ENCODE peak calls at places on chromosomes 2 and 18, in nine cellular contexts. E is activated T-cell treated with anti-CD3 and anti-CD28 coated beads, Interleukin-2, amount 50 U/mL, for 72 hours; G is brain microvascular endothelial cell; Y is stimulated activated naive CD8-positive, alpha-beta T cell treated with anti-CD3 and anti-CD28 coated beads, Interleukin-15, amount 100 ng/mL, for 72 hours; C is CD4-positive, alpha-beta memory T cell; A is Kasumi-1; F is dermis blood vessel endothelial cell; O is Calu3; U is A549. D is an unnamed sample.

GRCh38 chr2:51693640-51694039 is 661.7 kb upstream of the NRXN1 start:
- DNase-seq in E (no peak), G (no peak), Y (no peak), C (no peak), A (no peak), F (no peak), O (no peak), U (no peak), D (no peak)

GRCh38 chr2:22517141-22517540 is 867.8 kb upstream of the KLHL29 start:
- DNase-seq in E (no peak), G (no peak), Y (no peak), C (no peak), A (no peak), F (no peak), O (no peak), U (no peak), D (no peak)

GRCh38 chr2:54531558-54531957 is 75.4 kb downstream of the SPTBN1 start:
- DNase-seq in E (no peak), G (peak), Y (no peak), C (no peak), A (no peak), F (peak), O (peak), U (peak), D (no peak)

GRCh38 chr2:74317696-74318095 is 25.5 kb downstream of the SLC4A5 start:
- DNase-seq in E (no peak), G (no peak), Y (no peak), C (no peak), A (no peak), F (no peak), O (no peak), U (no peak), D (no peak)

GRCh38 chr2:126616606-126617069 is 39.3 kb upstream of the GYPC start:
- DNase-seq in E (no peak), G (no peak), Y (no peak), C (no peak), A (no peak), F (no peak), O (no peak), U (no peak), D (no peak)

GRCh38 chr2:99960724-99961566 is 181.4 kb downstream of the AFF3 start:
- DNase-seq in E (no peak), G (no peak), Y (no peak), C (no peak), A (no peak), F (no peak), O (no peak), U (no peak), D (no peak)

GRCh38 chr2:20597868-20598183 is 53.1 kb downstream of the HS1BP3 start:
- DNase-seq in E (no peak), G (no peak), Y (no peak), C (no peak), A (no peak), F (no peak), O (no peak), U (no peak), D (no peak)

GRCh38 chr2:210188755-210189154 is 17.5 kb upstream of the KANSL1L start:
- DNase-seq in E (no peak), G (no peak), Y (no peak), C (no peak), A (no peak), F (no peak), O (no peak), U (no peak), D (no peak)

GRCh38 chr2:201116959-201117734 is 1.2 kb downstream of the CFLAR start:
- DNase-seq in E (peak), G (peak), Y (peak), C (peak), A (peak), F (peak), O (peak), U (peak), D (no peak)

GRCh38 chr2:55231546-55232083 is 478 bp downstream of the CLHC1 start:
- DNase-seq in E (no peak), G (no peak), Y (no peak), C (no peak), A (peak), F (no peak), O (no peak), U (peak), D (no peak)

GRCh38 chr18:8890957-8891464 is 185.7 kb downstream of the MTCL1 start:
- DNase-seq in E (no peak), G (peak), Y (no peak), C (no peak), A (no peak), F (peak), O (peak), U (peak), D (no peak)

GRCh38 chr18:13568443-13569392 is 157.6 kb downstream of the FAM210A start:
- DNase-seq in E (peak), G (no peak), Y (peak), C (no peak), A (no peak), F (no peak), O (no peak), U (no peak), D (no peak)

GRCh38 chr2:43110442-43110871 is 115.9 kb downstream of the ZFP36L2 start:
- DNase-seq in E (no peak), G (peak), Y (no peak), C (no peak), A (no peak), F (no peak), O (peak), U (no peak), D (no peak)

GRCh38 chr2:72115361-72116080 is 32.1 kb downstream of the CYP26B1 start:
- DNase-seq in E (no peak), G (peak), Y (no peak), C (no peak), A (no peak), F (peak), O (peak), U (peak), D (no peak)

GRCh38 chr2:217616936-217617335 is 385.9 kb downstream of the TNS1 start:
- DNase-seq in E (no peak), G (peak), Y (no peak), C (no peak), A (no peak), F (no peak), O (no peak), U (no peak), D (no peak)

GRCh38 chr2:39504790-39505335 is 67.8 kb upstream of the MAP4K3 start:
- DNase-seq in E (no peak), G (no peak), Y (no peak), C (no peak), A (no peak), F (peak), O (no peak), U (peak), D (no peak)

GRCh38 chr18:12455511-12455910 is 47.8 kb downstream of the PRELID3A start:
- DNase-seq in E (no peak), G (peak), Y (no peak), C (no peak), A (no peak), F (no peak), O (no peak), U (no peak), D (no peak)

GRCh38 chr2:169526451-169526850 is 16.9 kb downstream of the KLHL41 start:
- DNase-seq in E (no peak), G (no peak), Y (no peak), C (no peak), A (no peak), F (no peak), O (no peak), U (no peak), D (no peak)

GRCh38 chr18:11710578-11710977 is 21.5 kb downstream of the GNAL start:
- DNase-seq in E (no peak), G (no peak), Y (no peak), C (no peak), A (no peak), F (no peak), O (no peak), U (no peak), D (no peak)

GRCh38 chr2:219557791-219558785 is 13.3 kb downstream of the OBSL1 start:
- DNase-seq in E (no peak), G (no peak), Y (no peak), C (no peak), A (no peak), F (no peak), O (no peak), U (no peak), D (peak)

D was measured in activated naive CD8-positive, alpha-beta T cell treated with anti-CD3 and anti-CD28 coated beads, Interleukin-2, amount 10 ng/mL, durations not matched to agents 7 days and 5 days.